ENCODE peak calls at places on chromosomes 16 and 17, in four cellular contexts. K is adrenal gland, E is prostate gland, I is IMR-90. M is an unnamed sample.

GRCh38 chr17:49760909-49761558 is 2.9 kb downstream of the FAM117A start:
- DNase-seq in K (no peak), E (no peak), I (no peak), M (no peak)

GRCh38 chr17:3828151-3828851 is 17.7 kb downstream of the NCBP3 start:
- DNase-seq in K (no peak), E (no peak), I (peak; percentile 86), M (no peak)

GRCh38 chr17:76560877-76561221 is 21.0 kb downstream of the PRCD start:
- DNase-seq in K (no peak), E (no peak), I (no peak), M (no peak)

GRCh38 chr16:50835358-50836060 is 93.6 kb downstream of the CYLD start:
- DNase-seq in K (no peak), E (no peak), I (no peak), M (no peak)

GRCh38 chr17:42608692-42609181 is 437 bp downstream of the RETREG3 start:
- DNase-seq in K (no peak), E (no peak), I (no peak), M (no peak)

GRCh38 chr17:74367206-74367605 is at the start of gene GPR142:
- DNase-seq in K (no peak), E (no peak), I (no peak), M (no peak)

GRCh38 chr17:39702901-39703893 is 3.3 kb downstream of the ERBB2 start:
- DNase-seq in K (no peak), E (peak; percentile 57), I (peak; percentile 11), M (no peak)

GRCh38 chr17:82384730-82385429 is 13.3 kb downstream of the UTS2R start:
- DNase-seq in K (peak; percentile 73), E (peak; percentile 82), I (peak; percentile 41), M (no peak)

DNA sequence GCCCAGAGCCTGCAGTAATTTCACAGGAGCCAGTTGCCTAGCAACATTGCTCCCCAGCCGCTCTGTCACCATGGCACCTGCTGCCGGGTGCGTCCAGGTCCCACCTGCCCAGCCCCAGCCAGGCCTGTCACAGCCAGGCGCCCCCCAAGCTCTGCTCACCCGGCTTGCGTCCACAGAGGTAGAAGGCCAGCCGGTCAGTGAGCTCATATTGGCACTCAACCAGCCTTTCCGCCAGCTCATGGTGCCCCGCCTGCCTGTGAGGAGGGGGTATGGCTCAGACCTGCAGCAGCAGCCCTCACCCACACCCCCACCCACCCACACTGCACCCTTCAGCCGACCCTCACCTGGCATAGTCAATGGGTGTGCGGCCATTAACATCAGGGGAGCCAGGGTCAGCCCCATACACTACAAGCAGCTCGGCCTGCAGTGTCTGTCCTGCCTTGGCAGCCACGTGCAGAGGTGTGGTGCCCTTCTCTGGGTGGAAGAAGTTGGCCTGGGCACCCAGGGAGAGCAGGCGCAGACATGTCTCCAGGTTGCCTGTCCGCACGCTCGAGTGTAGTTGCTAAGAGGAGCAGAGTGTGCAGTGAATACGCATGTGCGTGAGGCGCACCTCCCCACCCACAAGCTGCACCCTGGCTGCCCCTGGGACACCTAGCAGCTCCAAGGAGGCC is 7.7 kb downstream of the GIT1 start:
- DNase-seq in K (peak; percentile 23), E (peak; percentile 55), I (no peak), M (no peak)
- H3K4me1 ChIP-seq in K (no peaks in the 10 kb centered on the region), E (no peaks in the 10 kb centered on the region), I (peaks cover 11% of the 10 kb centered on the region), M (peaks cover 3% of the 10 kb centered on the region)

GRCh38 chr16:88401604-88402246 is 19.0 kb downstream of the ZNF469 start:
- DNase-seq in K (no peak), E (no peak), I (no peak), M (no peak)

GRCh38 chr16:88400186-88400585 is 17.4 kb downstream of the ZNF469 start:
- DNase-seq in K (no peak), E (no peak), I (no peak), M (no peak)

GRCh38 chr16:88398874-88399178 is 16.1 kb downstream of the ZNF469 start:
- DNase-seq in K (no peak), E (no peak), I (no peak), M (no peak)

GRCh38 chr16:88395669-88396584 is 13.2 kb downstream of the ZNF469 start:
- DNase-seq in K (no peak), E (no peak), I (no peak), M (no peak)

GRCh38 chr16:88398170-88398873 is 15.6 kb downstream of the ZNF469 start:
- DNase-seq in K (no peak), E (no peak), I (no peak), M (no peak)
- H3K4me3 ChIP-seq in K (no peak overlapping the region), E (no peak overlapping the region), I (no peak overlapping the region), M (no peak overlapping the region)

GRCh38 chr17:68512247-68512966 is at the start of gene PRKAR1A:
- DNase-seq in K (peak; percentile 97), E (peak; percentile 96), I (peak; percentile 95), M (peak; percentile 95)
- TF ChIP-seq POLR2A in K (peak; percentile 88), E (peak; percentile 90), I (peak; percentile 94), M (peak; percentile 95)

GRCh38 chr17:59424331-59424730 is 92.9 kb downstream of the YPEL2 start:
- DNase-seq in K (no peak), E (no peak), I (no peak), M (no peak)

GRCh38 chr17:59420901-59421300 is 89.4 kb downstream of the YPEL2 start:
- DNase-seq in K (no peak), E (no peak), I (no peak), M (no peak)

GRCh38 chr17:59423903-59424302 is 92.4 kb downstream of the YPEL2 start:
- DNase-seq in K (no peak), E (no peak), I (no peak), M (no peak)

GRCh38 chr17:59423137-59423703 is 91.8 kb downstream of the YPEL2 start:
- DNase-seq in K (peak; percentile 84), E (no peak), I (peak; percentile 24), M (peak; percentile 63)

DNA sequence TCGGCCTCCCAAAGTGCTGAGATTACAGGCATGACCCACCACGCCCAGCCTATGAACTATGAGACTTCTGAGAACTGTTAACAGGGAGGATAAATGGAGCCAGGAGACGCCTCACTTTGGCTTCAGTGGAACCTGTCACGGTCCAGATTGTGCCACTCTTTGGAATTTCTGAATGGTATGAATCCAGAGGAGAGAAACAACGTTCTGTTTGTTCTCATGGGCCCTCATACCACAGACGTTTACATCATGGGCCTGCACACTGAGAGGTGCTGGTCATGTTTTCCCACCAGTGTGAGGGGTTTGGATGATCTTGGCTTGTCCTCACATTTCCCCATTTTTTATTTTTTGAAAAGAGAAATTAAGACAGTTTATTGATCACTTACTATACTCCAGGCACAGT is 90.3 kb downstream of the YPEL2 start:
- DNase-seq in K (no peak), E (no peak), I (no peak), M (no peak)
- H3K4me1 ChIP-seq in K (peaks cover 24% of the 10 kb centered on the region), E (no peaks in the 10 kb centered on the region), I (peaks cover 5% of the 10 kb centered on the region), M (peaks cover 9% of the 10 kb centered on the region)